ENCODE peak calls at places on chromosome 7, in four cellular contexts. One of them, this sample, is unnamed.

GRCh38 chr7:150811-151221 is 41.6 kb upstream of the FAM20C start:
- DNase-seq in GM12878: no peak
- DNase-seq in cardiac muscle cell: peak
- DNase-seq in spleen: peak
- DNase-seq in this sample: no peak

GRCh38 chr7:153887756-153888591 is 164.2 kb upstream of the DPP6 start:
- DNase-seq in GM12878: no peak
- DNase-seq in cardiac muscle cell: no peak
- DNase-seq in spleen: no peak
- DNase-seq in this sample: no peak

GRCh38 chr7:2452074-2452507 is 24.1 kb downstream of the GRIFIN start:
- DNase-seq in GM12878: no peak
- DNase-seq in cardiac muscle cell: peak
- DNase-seq in spleen: peak
- DNase-seq in this sample: no peak

GRCh38 chr7:123747089-123747488 is 1.7 kb downstream of the WASL start:
- DNase-seq in GM12878: no peak
- DNase-seq in cardiac muscle cell: no peak
- DNase-seq in spleen: no peak
- DNase-seq in this sample: peak

GRCh38 chr7:83861-84632 is 108.3 kb upstream of the FAM20C start:
- DNase-seq in GM12878: no peak
- DNase-seq in cardiac muscle cell: no peak
- DNase-seq in spleen: peak
- DNase-seq in this sample: no peak

GRCh38 chr7:54831644-54832095 is 72.7 kb upstream of the SEC61G start:
- DNase-seq in GM12878: no peak
- DNase-seq in cardiac muscle cell: no peak
- DNase-seq in spleen: no peak
- DNase-seq in this sample: no peak

GRCh38 chr7:44286618-44287487 is 38.5 kb downstream of the CAMK2B start:
- DNase-seq in GM12878: no peak
- DNase-seq in cardiac muscle cell: no peak
- DNase-seq in spleen: peak
- DNase-seq in this sample: no peak

GRCh38 chr7:40482794-40483374 is 348.1 kb downstream of the SUGCT start:
- DNase-seq in GM12878: no peak
- DNase-seq in cardiac muscle cell: peak
- DNase-seq in spleen: no peak
- DNase-seq in this sample: no peak

GRCh38 chr7:66921918-66922486 is 977 bp downstream of the TMEM248 start:
- DNase-seq in GM12878: peak
- DNase-seq in cardiac muscle cell: no peak
- DNase-seq in spleen: no peak
- DNase-seq in this sample: peak

GRCh38 chr7:94512735-94513564 is 3.3 kb downstream of the CASD1 start:
- DNase-seq in GM12878: no peak
- DNase-seq in cardiac muscle cell: no peak
- DNase-seq in spleen: peak
- DNase-seq in this sample: no peak

GRCh38 chr7:81709836-81710235 is 60.0 kb downstream of the HGF start:
- DNase-seq in GM12878: no peak
- DNase-seq in cardiac muscle cell: no peak
- DNase-seq in spleen: no peak
- DNase-seq in this sample: no peak

GRCh38 chr7:44080686-44081265 is 1.6 kb downstream of the POLM start:
- DNase-seq in GM12878: no peak
- DNase-seq in cardiac muscle cell: no peak
- DNase-seq in spleen: peak
- DNase-seq in this sample: no peak

GRCh38 chr7:38160003-38160571 is 18.0 kb upstream of the STARD3NL start:
- DNase-seq in GM12878: no peak
- DNase-seq in cardiac muscle cell: no peak
- DNase-seq in spleen: no peak
- DNase-seq in this sample: no peak

GRCh38 chr7:45680776-45681175 is 106.6 kb downstream of the ADCY1 start:
- DNase-seq in GM12878: no peak
- DNase-seq in cardiac muscle cell: no peak
- DNase-seq in spleen: peak
- DNase-seq in this sample: no peak

GRCh38 chr7:86116-86515 is 106.3 kb upstream of the FAM20C start:
- DNase-seq in GM12878: no peak
- DNase-seq in cardiac muscle cell: no peak
- DNase-seq in spleen: no peak
- DNase-seq in this sample: no peak

GRCh38 chr7:3333861-3334260 is 32.8 kb downstream of the SDK1 start:
- DNase-seq in GM12878: no peak
- DNase-seq in cardiac muscle cell: no peak
- DNase-seq in spleen: no peak
- DNase-seq in this sample: no peak

GRCh38 chr7:1672851-1673486 is 2.9 kb downstream of the ELFN1 start:
- DNase-seq in GM12878: no peak
- DNase-seq in cardiac muscle cell: no peak
- DNase-seq in spleen: peak
- DNase-seq in this sample: no peak

GRCh38 chr7:79534128-79534527 is 80.7 kb upstream of the MAGI2 start:
- DNase-seq in GM12878: no peak
- DNase-seq in cardiac muscle cell: no peak
- DNase-seq in spleen: no peak
- DNase-seq in this sample: no peak

GRCh38 chr7:139561-140243 is 52.7 kb upstream of the FAM20C start:
- DNase-seq in GM12878: no peak
- DNase-seq in cardiac muscle cell: no peak
- DNase-seq in spleen: peak
- DNase-seq in this sample: no peak

GRCh38 chr7:128361463-128362441 is at the start of gene PRRT4:
- DNase-seq in GM12878: no peak
- DNase-seq in cardiac muscle cell: peak
- DNase-seq in spleen: peak
- DNase-seq in this sample: no peak

GRCh38 chr7:44961844-44962482 is 16.9 kb downstream of the MYO1G start:
- DNase-seq in GM12878: no peak
- DNase-seq in cardiac muscle cell: no peak
- DNase-seq in spleen: peak
- DNase-seq in this sample: peak

GRCh38 chr7:25181537-25181936 is 46.7 kb downstream of the NPVF start:
- DNase-seq in GM12878: no peak
- DNase-seq in cardiac muscle cell: no peak
- DNase-seq in spleen: no peak
- DNase-seq in this sample: no peak

GRCh38 chr7:95536656-95537311 is 51.0 kb downstream of the ASB4 start:
- DNase-seq in GM12878: no peak
- DNase-seq in cardiac muscle cell: no peak
- DNase-seq in spleen: no peak
- DNase-seq in this sample: no peak

GRCh38 chr7:1811850-1812692 is 142.0 kb downstream of the ELFN1 start:
- DNase-seq in GM12878: no peak
- DNase-seq in cardiac muscle cell: no peak
- DNase-seq in spleen: peak
- DNase-seq in this sample: no peak

GRCh38 chr7:66075590-66076458 is at the start of gene ASL:
- DNase-seq in GM12878: peak
- DNase-seq in cardiac muscle cell: peak
- DNase-seq in spleen: peak
- DNase-seq in this sample: peak

GRCh38 chr7:93728292-93728691 is 153.8 kb upstream of the CALCR start:
- DNase-seq in GM12878: no peak
- DNase-seq in cardiac muscle cell: no peak
- DNase-seq in spleen: no peak
- DNase-seq in this sample: no peak

DNA sequence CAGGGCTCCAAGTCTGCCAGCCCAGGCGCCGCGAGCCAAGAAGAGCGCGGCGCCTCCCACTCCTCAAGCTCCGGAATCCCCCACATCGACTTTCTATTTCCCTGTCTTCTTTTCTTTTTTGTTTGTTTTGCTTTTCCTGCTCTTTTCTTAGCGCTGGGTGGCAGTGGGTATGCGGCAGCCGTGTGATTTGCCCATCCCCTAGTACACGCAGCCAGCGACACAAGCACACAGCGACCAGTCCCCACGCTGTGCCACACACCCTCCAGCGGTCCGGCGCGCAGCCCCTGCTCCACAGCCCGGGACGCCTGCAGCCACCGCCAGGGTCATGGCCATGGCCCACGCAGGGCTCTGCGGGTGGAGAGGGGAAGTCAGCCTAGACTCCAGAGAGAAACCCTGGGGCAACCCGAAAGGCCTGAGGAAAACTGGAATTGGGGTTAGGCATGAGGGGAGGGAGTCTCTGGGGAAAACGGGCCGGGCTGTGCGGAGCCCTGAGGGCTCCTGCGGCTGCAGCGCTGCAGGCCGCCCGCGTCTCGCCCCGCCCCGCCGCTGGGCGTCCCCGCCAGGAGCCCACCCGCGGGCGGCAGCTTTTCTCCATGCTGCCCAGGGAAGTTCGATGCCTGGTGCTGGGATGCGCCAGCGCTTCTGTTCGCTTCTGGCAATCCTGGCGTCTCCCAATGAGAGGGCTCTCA is 2.5 kb downstream of the CHRM2 start:
- DNase-seq in GM12878: no peak
- DNase-seq in cardiac muscle cell: peak
- DNase-seq in spleen: peak
- DNase-seq in this sample: no peak
- TF ChIP-seq CTCF in GM12878: no peak
- TF ChIP-seq CTCF in cardiac muscle cell: no peak
- TF ChIP-seq CTCF in spleen: no peak
- TF ChIP-seq CTCF in this sample: no peak

DNA sequence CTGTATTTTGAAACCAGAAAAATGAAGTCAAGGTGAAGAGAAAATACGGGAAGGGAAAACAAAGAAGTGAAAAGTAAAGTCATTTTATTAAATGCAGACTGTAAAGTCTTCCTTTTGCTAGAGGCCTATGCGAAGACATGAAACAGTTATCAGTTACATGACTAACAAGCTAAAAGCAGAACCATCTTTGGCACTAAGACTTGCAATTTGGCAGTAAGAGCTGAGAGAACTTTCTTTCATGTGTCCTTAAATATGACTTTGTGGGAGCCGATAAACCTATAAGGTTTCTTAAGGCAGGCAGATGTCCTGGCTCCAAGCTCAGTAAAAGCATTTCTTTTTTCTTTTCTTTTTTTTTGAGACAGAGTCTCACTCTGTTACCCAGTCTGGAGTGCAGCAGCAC is 10.4 kb downstream of the ANLN start:
- DNase-seq in GM12878: no peak
- DNase-seq in cardiac muscle cell: no peak
- DNase-seq in spleen: no peak
- DNase-seq in this sample: no peak
- H3K4me3 ChIP-seq in GM12878: no peak
- H3K4me3 ChIP-seq in cardiac muscle cell: no peak
- H3K4me3 ChIP-seq in spleen: no peak
- H3K4me3 ChIP-seq in this sample: no peak

GRCh38 chr7:130092598-130092997 is 22.3 kb downstream of the KLHDC10 start:
- DNase-seq in GM12878: no peak
- DNase-seq in cardiac muscle cell: no peak
- DNase-seq in spleen: no peak
- DNase-seq in this sample: no peak

GRCh38 chr7:130091999-130092398 is 21.7 kb downstream of the KLHDC10 start:
- DNase-seq in GM12878: no peak
- DNase-seq in cardiac muscle cell: no peak
- DNase-seq in spleen: no peak
- DNase-seq in this sample: no peak

GRCh38 chr7:130095812-130096211 is 25.5 kb downstream of the KLHDC10 start:
- DNase-seq in GM12878: no peak
- DNase-seq in cardiac muscle cell: no peak
- DNase-seq in spleen: no peak
- DNase-seq in this sample: no peak

GRCh38 chr7:130099331-130099730 is 29.0 kb downstream of the KLHDC10 start:
- DNase-seq in GM12878: no peak
- DNase-seq in cardiac muscle cell: no peak
- DNase-seq in spleen: no peak
- DNase-seq in this sample: no peak

GRCh38 chr7:130096243-130096827 is 26.0 kb downstream of the KLHDC10 start:
- DNase-seq in GM12878: no peak
- DNase-seq in cardiac muscle cell: no peak
- DNase-seq in spleen: no peak
- DNase-seq in this sample: no peak
- TF ChIP-seq CTCF in GM12878: no peak
- TF ChIP-seq CTCF in cardiac muscle cell: peak
- TF ChIP-seq CTCF in spleen: no peak
- TF ChIP-seq CTCF in this sample: no peak

GRCh38 chr7:140640727-140641531 is at the start of gene DENND2A:
- DNase-seq in GM12878: no peak
- DNase-seq in cardiac muscle cell: peak
- DNase-seq in spleen: peak
- DNase-seq in this sample: no peak

GRCh38 chr7:140638311-140638791 is 2.3 kb downstream of the DENND2A start:
- DNase-seq in GM12878: no peak
- DNase-seq in cardiac muscle cell: peak
- DNase-seq in spleen: peak
- DNase-seq in this sample: no peak

GRCh38 chr7:140640060-140640611 is 477 bp downstream of the DENND2A start:
- DNase-seq in GM12878: no peak
- DNase-seq in cardiac muscle cell: peak
- DNase-seq in spleen: peak
- DNase-seq in this sample: no peak

GRCh38 chr7:140641532-140642191 is 1.0 kb upstream of the DENND2A start:
- DNase-seq in GM12878: no peak
- DNase-seq in cardiac muscle cell: no peak
- DNase-seq in spleen: no peak
- DNase-seq in this sample: no peak

GRCh38 chr7:140639366-140640053 is 1.1 kb downstream of the DENND2A start:
- DNase-seq in GM12878: no peak
- DNase-seq in cardiac muscle cell: peak
- DNase-seq in spleen: peak
- DNase-seq in this sample: no peak
- H3K4me3 ChIP-seq in GM12878: no peak
- H3K4me3 ChIP-seq in cardiac muscle cell: peak
- H3K4me3 ChIP-seq in spleen: peak
- H3K4me3 ChIP-seq in this sample: no peak

GRCh38 chr7:150874401-150875198 is 22.3 kb downstream of the AOC1 start:
- DNase-seq in GM12878: no peak
- DNase-seq in cardiac muscle cell: no peak
- DNase-seq in spleen: no peak
- DNase-seq in this sample: no peak

GRCh38 chr7:150877545-150877944 is 25.2 kb downstream of the AOC1 start:
- DNase-seq in GM12878: no peak
- DNase-seq in cardiac muscle cell: no peak
- DNase-seq in spleen: no peak
- DNase-seq in this sample: no peak

GRCh38 chr7:150879345-150879744 is 27.0 kb downstream of the AOC1 start:
- DNase-seq in GM12878: no peak
- DNase-seq in cardiac muscle cell: peak
- DNase-seq in spleen: peak
- DNase-seq in this sample: no peak

GRCh38 chr7:150876817-150877526 is 24.7 kb downstream of the AOC1 start:
- DNase-seq in GM12878: no peak
- DNase-seq in cardiac muscle cell: peak
- DNase-seq in spleen: peak
- DNase-seq in this sample: peak

GRCh38 chr7:150875791-150876190 is 23.5 kb downstream of the AOC1 start:
- DNase-seq in GM12878: no peak
- DNase-seq in cardiac muscle cell: no peak
- DNase-seq in spleen: no peak
- DNase-seq in this sample: no peak
- TF ChIP-seq CTCF in GM12878: peak
- TF ChIP-seq CTCF in cardiac muscle cell: peak
- TF ChIP-seq CTCF in spleen: no peak
- TF ChIP-seq CTCF in this sample: peak

GRCh38 chr7:120472892-120473291 is 199.9 kb downstream of the KCND2 start:
- DNase-seq in GM12878: no peak
- DNase-seq in cardiac muscle cell: no peak
- DNase-seq in spleen: no peak
- DNase-seq in this sample: no peak
- H3K4me3 ChIP-seq in GM12878: no peak
- H3K4me3 ChIP-seq in cardiac muscle cell: no peak
- H3K4me3 ChIP-seq in spleen: no peak
- H3K4me3 ChIP-seq in this sample: no peak

This sample was measured in GM12865.